ENCODE peak calls at places on chromosome 9, in four cellular contexts. W is GM12878, Q is K562, L is H1. O is an unnamed sample.
A peak's percentile ranks its signal among the peaks of the same experiment; 100 is the strongest.

GRCh38 chr9:78682206-78682605 is 385.3 kb downstream of the PSAT1 start:
- DNase-seq in W (no peak), Q (no peak), L (no peak), O (no peak)

GRCh38 chr9:84072621-84073180 is 92.1 kb downstream of the RMI1 start:
- DNase-seq in W (no peak), Q (no peak), L (no peak), O (no peak)

GRCh38 chr9:134619983-134620612 is 21.5 kb upstream of the COL5A1 start:
- DNase-seq in W (no peak), Q (no peak), L (peak; percentile 38), O (no peak)

GRCh38 chr9:36396985-36397384 is 3.1 kb downstream of the RNF38 start:
- DNase-seq in W (no peak), Q (no peak), L (no peak), O (no peak)

GRCh38 chr9:114588671-114589526 is 1.3 kb downstream of the ATP6V1G1 start:
- DNase-seq in W (no peak), Q (peak; percentile 19), L (no peak), O (no peak)

GRCh38 chr9:126661521-126662251 is 48.0 kb downstream of the LMX1B start:
- DNase-seq in W (no peak), Q (peak; percentile 31), L (peak; percentile 84), O (peak; percentile 41)

GRCh38 chr9:110545705-110546104 is 33.8 kb downstream of the SVEP1 start:
- DNase-seq in W (no peak), Q (no peak), L (no peak), O (peak; percentile 26)

GRCh38 chr9:91395553-91396470 is 27.8 kb downstream of the NFIL3 start:
- DNase-seq in W (peak; percentile 46), Q (no peak), L (no peak), O (no peak)

GRCh38 chr9:116168231-116168630 is 14.6 kb downstream of the PAPPA start:
- DNase-seq in W (no peak), Q (no peak), L (no peak), O (no peak)

GRCh38 chr9:128190516-128191405 is 611 bp downstream of the CIZ1 start:
- DNase-seq in W (no peak), Q (no peak), L (peak; percentile 51), O (no peak)

GRCh38 chr9:125896964-125897363 is 149.8 kb downstream of the PBX3 start:
- DNase-seq in W (no peak), Q (no peak), L (no peak), O (no peak)

GRCh38 chr9:127838375-127839078 is 15.9 kb downstream of the ENG start:
- DNase-seq in W (no peak), Q (no peak), L (no peak), O (no peak)

DNA sequence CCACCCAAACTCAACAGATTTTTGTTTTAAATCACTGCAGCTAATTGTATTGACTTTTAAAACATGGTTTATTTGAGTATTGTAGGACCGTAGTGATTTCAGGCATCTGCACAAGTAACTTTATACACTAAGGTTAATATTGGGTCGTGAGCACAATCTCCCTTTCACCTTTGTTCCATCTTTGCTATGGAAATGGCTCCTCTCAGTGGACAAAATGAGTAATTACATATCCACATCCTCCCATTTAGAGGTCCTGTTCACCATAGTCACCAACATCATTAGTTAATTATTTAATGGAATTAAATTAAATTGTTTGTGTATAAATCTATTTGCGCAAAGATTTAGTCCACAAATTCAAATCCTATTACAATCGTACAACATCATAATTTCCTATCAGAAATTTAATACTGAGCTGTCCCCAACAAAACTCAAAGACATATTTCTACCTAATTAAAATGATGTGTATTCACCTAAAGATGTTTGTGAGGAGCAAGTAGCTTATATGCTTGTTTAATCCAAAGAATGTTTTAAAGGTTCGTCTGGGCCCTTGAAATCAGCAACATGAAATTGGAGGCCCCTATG is 173.0 kb upstream of the DAPK1 start:
- DNase-seq in W (peak; percentile 5), Q (peak; percentile 53), L (no peak), O (peak; percentile 50)
- TF ChIP-seq HDAC6 in W (no peak), Q (no peak), L (no peak), O (no peak)

GRCh38 chr9:27749838-27750237 is 176.6 kb upstream of the C9orf72 start:
- DNase-seq in W (no peak), Q (no peak), L (peak; percentile 51), O (no peak)

GRCh38 chr9:27752069-27752468 is 178.8 kb upstream of the C9orf72 start:
- DNase-seq in W (no peak), Q (no peak), L (no peak), O (no peak)

DNA sequence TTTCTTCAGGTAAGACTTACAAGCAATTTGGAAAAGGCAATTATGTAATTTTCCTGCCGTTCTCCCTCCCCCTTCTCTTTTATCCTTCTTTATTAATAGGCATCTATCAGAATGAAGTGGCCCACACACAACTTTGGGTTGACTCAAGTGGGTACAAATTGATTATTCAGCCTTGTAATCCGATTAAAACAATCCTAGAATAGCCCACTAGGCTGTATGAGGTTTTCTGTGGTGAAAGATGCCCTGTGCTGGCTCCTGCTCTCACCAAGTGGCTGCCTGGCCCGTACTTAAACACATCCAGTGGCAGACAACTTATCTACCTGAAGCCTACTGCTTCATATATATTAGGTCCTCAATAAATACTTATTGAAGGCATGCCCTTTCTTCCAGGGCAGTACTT is 177.3 kb upstream of the C9orf72 start:
- DNase-seq in W (no peak), Q (no peak), L (no peak), O (no peak)
- TF ChIP-seq HDAC6 in W (no peak), Q (no peak), L (no peak), O (no peak)

DNA sequence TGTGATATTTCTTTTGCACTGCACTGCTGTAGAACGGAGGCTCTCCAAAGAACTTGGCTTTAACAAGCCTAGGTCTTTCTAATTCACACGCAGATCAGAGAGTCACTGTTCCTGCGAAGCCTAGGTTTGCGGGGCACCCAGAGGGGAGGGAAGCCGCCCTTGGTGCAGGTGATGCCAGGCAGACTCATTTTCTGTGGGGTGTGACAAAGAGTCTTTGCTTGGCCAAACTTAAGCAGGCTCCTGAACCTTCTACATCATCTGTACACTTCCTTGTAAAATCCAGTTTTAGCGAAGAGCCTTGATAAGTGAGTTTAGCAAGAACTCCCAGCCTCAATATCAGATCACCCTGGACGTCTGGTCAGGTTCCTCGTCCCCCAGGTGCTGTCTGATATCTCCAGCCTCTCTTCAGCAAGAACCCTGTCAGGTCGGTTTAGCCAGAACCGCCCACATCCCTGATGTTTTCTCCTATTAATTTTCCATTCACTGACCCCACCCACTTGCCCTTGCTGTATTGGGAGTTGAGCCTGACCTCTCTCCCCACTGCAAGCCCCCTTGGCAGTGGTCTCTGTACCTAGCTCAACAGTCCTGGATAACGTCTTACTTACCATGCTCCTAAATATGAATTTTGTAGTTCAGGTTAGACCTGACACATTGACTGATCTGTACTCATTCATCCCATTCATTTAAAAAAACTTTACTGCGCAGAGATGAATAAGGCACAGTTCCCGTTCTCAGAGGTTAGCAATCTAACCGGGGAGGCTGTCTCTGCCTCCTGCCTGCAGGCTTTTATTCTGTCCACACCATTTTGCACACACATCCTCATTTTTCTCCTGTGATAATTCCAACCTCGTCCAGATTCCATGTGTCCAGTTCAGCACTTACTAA is 880 bp upstream of the UBAC1 start:
- DNase-seq in W (no peak), Q (no peak), L (no peak), O (no peak)
- TF ChIP-seq HDAC6 in W (no peak), Q (no peak), L (no peak), O (no peak)

DNA sequence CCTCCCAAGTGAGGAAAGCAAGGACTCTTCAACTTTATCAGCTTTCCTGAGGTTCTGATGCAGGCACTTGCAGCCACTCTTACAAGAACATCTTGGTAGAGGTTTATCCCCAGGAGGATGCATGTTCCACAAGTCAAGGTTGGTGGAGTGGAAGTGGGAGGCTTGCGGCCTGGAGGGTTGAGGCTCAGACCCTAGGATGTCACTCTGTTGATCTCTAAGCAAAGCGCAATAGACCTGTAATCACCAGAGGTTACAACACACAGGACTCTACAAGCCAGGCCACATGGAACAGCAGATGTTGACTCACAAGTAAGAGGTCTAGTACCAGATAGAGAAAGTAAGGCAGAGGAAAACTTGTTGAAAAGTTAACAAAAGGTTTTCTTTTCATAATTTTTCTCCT is 47.9 kb downstream of the UGCG start:
- DNase-seq in W (no peak), Q (no peak), L (no peak), O (no peak)
- TF ChIP-seq HDAC6 in W (no peak), Q (no peak), L (no peak), O (no peak)

DNA sequence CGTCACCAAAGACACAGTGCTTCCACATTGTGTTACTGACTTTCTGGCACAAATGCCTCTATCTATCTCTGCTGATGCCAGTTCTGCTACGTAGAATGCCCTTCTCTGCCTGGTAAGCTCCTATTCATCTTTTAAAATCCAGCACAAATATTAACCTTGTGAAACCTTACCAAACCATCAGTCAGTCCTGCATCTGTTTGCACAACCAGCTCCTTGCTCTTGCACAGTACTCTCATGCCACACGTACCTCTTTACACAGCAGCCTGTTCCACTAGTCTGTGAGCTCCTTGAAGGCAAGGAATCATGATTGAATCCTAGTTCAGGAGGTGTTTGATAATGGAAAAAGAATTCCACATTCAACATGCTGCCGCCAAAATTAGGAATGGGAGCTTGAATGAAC is 56.3 kb downstream of the TEX10 start:
- DNase-seq in W (no peak), Q (no peak), L (no peak), O (no peak)
- TF ChIP-seq HDAC6 in W (no peak), Q (no peak), L (no peak), O (no peak)

GRCh38 chr9:106620081-106620480 is 242.9 kb upstream of the ZNF462 start:
- DNase-seq in W (no peak), Q (no peak), L (no peak), O (no peak)

GRCh38 chr9:106616946-106617345 is 246.0 kb upstream of the ZNF462 start:
- DNase-seq in W (no peak), Q (no peak), L (no peak), O (no peak)

GRCh38 chr9:106621299-106621920 is 241.6 kb upstream of the ZNF462 start:
- DNase-seq in W (no peak), Q (no peak), L (peak; percentile 48), O (no peak)

GRCh38 chr9:106622148-106622547 is 240.8 kb upstream of the ZNF462 start:
- DNase-seq in W (no peak), Q (no peak), L (no peak), O (no peak)

GRCh38 chr9:106619211-106619610 is 243.8 kb upstream of the ZNF462 start:
- DNase-seq in W (no peak), Q (no peak), L (no peak), O (no peak)
- TF ChIP-seq HDAC6 in W (no peak), Q (no peak), L (no peak), O (no peak)

GRCh38 chr9:76558465-76558864 is 99.5 kb downstream of the GCNT1 start:
- DNase-seq in W (no peak), Q (no peak), L (no peak), O (no peak)

GRCh38 chr9:76559283-76559682 is 100.3 kb downstream of the GCNT1 start:
- DNase-seq in W (no peak), Q (no peak), L (no peak), O (no peak)

GRCh38 chr9:76562511-76562911 is 103.5 kb downstream of the GCNT1 start:
- DNase-seq in W (peak; percentile 38), Q (no peak), L (no peak), O (no peak)

GRCh38 chr9:76561887-76562286 is 102.9 kb downstream of the GCNT1 start:
- DNase-seq in W (no peak), Q (no peak), L (no peak), O (no peak)

DNA sequence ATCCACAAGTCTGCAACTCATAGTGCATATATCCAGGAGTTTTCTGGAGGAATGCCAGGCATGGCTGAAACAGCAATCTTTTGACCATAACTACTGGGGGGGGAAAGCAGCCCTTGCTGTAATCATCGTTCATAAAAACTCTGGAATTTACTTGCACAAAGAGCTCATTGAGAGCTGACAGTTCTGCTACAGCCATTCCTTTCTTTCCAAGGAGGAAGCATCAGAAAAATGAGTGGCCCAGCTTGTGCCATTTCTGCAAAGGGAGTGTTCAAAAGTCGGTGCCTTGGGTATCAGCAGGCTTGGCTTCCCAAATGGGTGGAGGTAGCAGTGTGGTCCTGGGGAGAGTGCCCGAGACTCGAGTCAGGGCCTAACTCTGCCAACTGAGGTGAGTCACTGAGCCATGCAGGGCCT is 101.5 kb downstream of the GCNT1 start:
- DNase-seq in W (no peak), Q (no peak), L (no peak), O (no peak)
- TF ChIP-seq HDAC6 in W (no peak), Q (no peak), L (no peak), O (no peak)